ENCODE peak calls at places on chromosome 11, in nine cellular contexts. I is small intestine; H is tibial nerve; Z is neural progenitor cell; G is CD8-positive, alpha-beta memory T cell; X is substantia nigra; O is fibroblast of lung; B is coronary artery; A is lower lobe of right lung. D is an unnamed sample.

GRCh38 chr11:43937434-43938411 is 4.7 kb upstream of the C11orf96 start:
- DNase-seq in Z (no peak), X (no peak), A (no peak), O (peak; percentile 81), H (no peak), G (no peak), I (no peak), B (no peak), D (no peak)

GRCh38 chr11:117414724-117415123 is 87.1 kb downstream of the CEP164 start:
- DNase-seq in G (no peak), O (no peak), Z (no peak), B (no peak), X (no peak), H (no peak), A (no peak), I (no peak), D (no peak)

GRCh38 chr11:112016765-112017356 is 8.3 kb upstream of the DLAT start:
- DNase-seq in Z (no peak), H (no peak), G (no peak), I (peak; percentile 41), O (peak; percentile 50), X (no peak), A (no peak), B (no peak), D (no peak)

GRCh38 chr11:74479340-74480123 is 12.2 kb upstream of the KCNE3 start:
- DNase-seq in B (no peak), A (no peak), H (no peak), X (no peak), Z (no peak), G (no peak), O (no peak), I (no peak), D (no peak)

GRCh38 chr11:71180694-71181466 is 71.5 kb downstream of the SHANK2 start:
- DNase-seq in A (no peak), Z (no peak), X (no peak), G (no peak), B (peak; percentile 49), I (no peak), O (no peak), H (no peak), D (no peak)

GRCh38 chr11:13667245-13667644 is 1.2 kb upstream of the FAR1 start:
- DNase-seq in X (no peak), A (no peak), O (peak; percentile 48), G (no peak), B (no peak), Z (peak; percentile 12), I (no peak), H (no peak), D (no peak)

GRCh38 chr11:2088284-2088683 is 50.9 kb downstream of the IGF2 start:
- DNase-seq in B (no peak), A (peak; percentile 19), X (no peak), Z (no peak), G (no peak), I (no peak), O (no peak), H (no peak), D (no peak)

GRCh38 chr11:121451982-121452608 is at the start of gene SORL1:
- DNase-seq in I (peak; percentile 81), X (peak; percentile 42), G (peak; percentile 75), A (peak; percentile 86), B (peak; percentile 83), O (peak; percentile 57), Z (peak; percentile 95), H (peak; percentile 40), D (peak; percentile 59)

GRCh38 chr11:112024178-112024777 is 930 bp upstream of the DLAT start:
- DNase-seq in X (no peak), H (no peak), G (peak; percentile 27), Z (peak; percentile 15), O (no peak), A (no peak), B (no peak), I (peak; percentile 25), D (no peak)

GRCh38 chr11:28585007-28585406 is 476.8 kb downstream of the METTL15 start:
- DNase-seq in Z (no peak), X (no peak), A (no peak), I (no peak), O (peak; percentile 65), B (no peak), G (no peak), H (no peak), D (no peak)

GRCh38 chr11:37905707-37906417 is 1307.8 kb upstream of the RAG2 start:
- DNase-seq in H (no peak), X (no peak), O (no peak), B (no peak), Z (no peak), I (peak; percentile 5), A (no peak), G (no peak), D (no peak)

GRCh38 chr11:11843233-11843632 is 1.5 kb downstream of the USP47 start:
- DNase-seq in B (no peak), A (no peak), X (no peak), O (peak; percentile 80), Z (peak; percentile 11), G (peak; percentile 60), I (peak; percentile 50), H (peak; percentile 24), D (no peak)

GRCh38 chr11:98564881-98565280 is 455.9 kb upstream of the CNTN5 start:
- DNase-seq in B (no peak), O (peak; percentile 18), H (no peak), A (no peak), X (no peak), Z (no peak), I (no peak), G (no peak), D (no peak)

GRCh38 chr11:2929511-2929879 is 275 bp upstream of the PHLDA2 start:
- DNase-seq in B (no peak), I (peak; percentile 86), H (no peak), Z (peak; percentile 57), A (peak; percentile 75), X (no peak), O (peak; percentile 77), G (no peak), D (no peak)

GRCh38 chr11:79973701-79974626 is 533.1 kb upstream of the TENM4 start:
- DNase-seq in I (peak; percentile 43), A (no peak), X (no peak), O (no peak), G (no peak), B (no peak), H (peak; percentile 16), Z (peak; percentile 62), D (no peak)

GRCh38 chr11:61918251-61919112 is 1.1 kb upstream of the RAB3IL1 start:
- DNase-seq in G (no peak), B (peak; percentile 75), H (peak; percentile 55), O (no peak), Z (no peak), I (no peak), X (no peak), A (no peak), D (no peak)

GRCh38 chr11:95092549-95093324 is 3.1 kb downstream of the ENDOD1 start:
- DNase-seq in B (no peak), A (no peak), X (peak; percentile 8), Z (peak; percentile 29), I (peak; percentile 87), O (peak; percentile 77), G (peak; percentile 17), H (no peak), D (no peak)

GRCh38 chr11:113553235-113553634 is 78.0 kb upstream of the DRD2 start:
- DNase-seq in X (no peak), H (peak; percentile 68), I (no peak), O (peak; percentile 100), G (no peak), A (no peak), Z (peak; percentile 59), B (no peak), D (no peak)

GRCh38 chr11:80462211-80462610 is 1021.4 kb upstream of the TENM4 start:
- DNase-seq in G (no peak), O (peak; percentile 19), Z (no peak), A (no peak), X (no peak), B (no peak), H (no peak), I (no peak), D (no peak)

DNA sequence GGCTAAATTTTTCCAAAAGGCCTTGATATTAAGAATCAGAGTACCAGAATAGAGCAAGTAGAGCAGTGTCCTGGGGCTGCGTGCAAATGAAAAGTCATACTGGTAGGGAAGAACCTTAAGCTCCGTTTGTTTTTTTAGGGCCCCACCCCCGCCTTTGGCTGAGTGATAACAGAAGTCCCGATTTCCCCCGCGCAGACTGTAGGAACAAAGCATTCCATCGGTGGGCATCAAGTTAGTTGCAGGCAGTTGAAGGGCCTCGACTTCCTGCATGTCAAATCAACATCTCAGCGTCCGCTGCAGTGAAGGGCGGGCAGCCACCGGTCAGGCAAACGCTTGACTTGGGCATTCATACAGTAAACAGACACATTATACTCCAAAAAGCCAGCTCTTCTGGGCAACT is 11.8 kb downstream of the LRP4 start:
- DNase-seq in Z (peak; percentile 46), O (peak; percentile 41), B (no peak), I (no peak), H (no peak), A (no peak), X (no peak), G (no peak), D (peak; percentile 20)
- H3K27ac ChIP-seq in Z (no peak overlapping the region), O (no peak overlapping the region), B (peak overlapping the region; percentile 22), I (no peak overlapping the region), H (no peak overlapping the region), A (no peak overlapping the region), X (peak overlapping the region; percentile 71), G (no peak overlapping the region), D (peak overlapping the region; percentile 18)

DNA sequence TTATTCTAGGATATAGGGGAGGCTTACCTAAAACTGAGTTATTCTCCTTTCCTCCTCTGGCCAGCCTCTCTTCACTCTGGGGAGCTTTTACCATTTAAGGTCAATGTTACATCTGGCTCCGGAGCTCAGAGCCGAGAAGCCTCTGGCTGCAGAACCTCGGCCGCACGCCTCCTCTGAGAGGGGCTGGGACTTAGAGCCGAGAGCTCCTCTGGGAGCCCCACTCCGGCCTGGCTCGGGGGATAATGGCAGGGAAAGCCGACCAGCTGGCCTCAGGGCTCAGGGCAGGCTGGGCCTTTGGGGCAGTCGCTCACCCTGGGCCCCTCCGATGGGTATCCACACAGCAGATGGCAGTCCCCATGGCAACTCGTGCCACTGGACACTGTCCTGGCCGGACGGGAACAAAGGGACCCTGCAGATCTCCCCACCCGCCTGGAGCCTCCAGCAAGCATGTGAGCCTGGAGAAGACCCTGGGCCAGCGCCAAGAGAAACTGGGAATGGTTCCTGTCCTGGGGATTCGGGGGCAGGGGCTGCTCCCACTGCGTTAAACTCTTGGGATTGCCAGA is at the start of gene IRAG1:
- DNase-seq in Z (peak; percentile 11), A (peak; percentile 49), B (peak; percentile 91), H (no peak), X (peak; percentile 10), G (no peak), O (peak; percentile 72), I (no peak), D (no peak)
- H3K27ac ChIP-seq in Z (no peak within 1 kb of the TSS), A (peak within 1 kb of the TSS; percentile 56), B (peak within 1 kb of the TSS; percentile 97), H (peak within 1 kb of the TSS; percentile 68), X (peak within 1 kb of the TSS; percentile 56), G (no peak within 1 kb of the TSS), O (peak within 1 kb of the TSS; percentile 87), I (peak within 1 kb of the TSS; percentile 3), D (peak within 1 kb of the TSS; percentile 77)

GRCh38 chr11:130145975-130146776 is 13.4 kb upstream of the ST14 start:
- DNase-seq in H (no peak), B (peak; percentile 73), A (peak; percentile 84), O (peak; percentile 23), G (no peak), Z (no peak), I (peak; percentile 97), X (no peak), D (no peak)
- H3K27ac ChIP-seq in H (peak overlapping the region; percentile 82), B (peak overlapping the region; percentile 67), A (peak overlapping the region; percentile 72), O (no peak overlapping the region), G (no peak overlapping the region), Z (peak overlapping the region; percentile 29), I (peak overlapping the region; percentile 93), X (peak overlapping the region; percentile 21), D (peak overlapping the region; percentile 84)

GRCh38 chr11:76288166-76288978 is 82.1 kb upstream of the WNT11 start:
- DNase-seq in I (peak; percentile 7), G (peak; percentile 30), Z (no peak), X (no peak), H (no peak), O (no peak), B (no peak), A (no peak), D (no peak)
- H3K27ac ChIP-seq in I (no peak overlapping the region), G (no peak overlapping the region), Z (no peak overlapping the region), X (no peak overlapping the region), H (no peak overlapping the region), O (no peak overlapping the region), B (no peak overlapping the region), A (no peak overlapping the region), D (no peak overlapping the region)

D was measured in caudate nucleus.